ENCODE peak calls at places on chromosomes 6 and 20, in five cellular contexts. D, A, B, S and Z are unnamed samples.

GRCh38 chr6:135265278-135265677 is 84.2 kb downstream of the MYB start:
- DNase-seq in D (no peak), S (no peak), A (no peak), B (no peak), Z (no peak)

GRCh38 chr20:57589728-57590484 is 29.0 kb downstream of the PCK1 start:
- DNase-seq in B (peak; percentile 19), D (no peak), S (peak; percentile 58), A (no peak), Z (no peak)

GRCh38 chr20:19886666-19887288 is 128.7 kb downstream of the RIN2 start:
- DNase-seq in D (no peak), B (peak; percentile 37), S (no peak), A (peak; percentile 56), Z (peak; percentile 27)

GRCh38 chr6:68506911-68507310 is 128.2 kb upstream of the ADGRB3 start:
- DNase-seq in B (no peak), A (no peak), D (no peak), S (no peak), Z (no peak)

GRCh38 chr6:70166088-70166958 is 136.6 kb downstream of the COL9A1 start:
- DNase-seq in S (no peak), B (peak; percentile 75), A (peak; percentile 15), D (peak; percentile 1), Z (peak; percentile 60)

GRCh38 chr20:20956586-20956985 is 149.6 kb downstream of the LINC00237 start:
- DNase-seq in D (no peak), S (no peak), A (no peak), B (no peak), Z (no peak)

GRCh38 chr20:49260218-49260617 is 17.6 kb downstream of the ZNFX1 start:
- DNase-seq in S (no peak), A (no peak), D (no peak), B (no peak), Z (no peak)

GRCh38 chr20:2693286-2693995 is 861 bp downstream of the EBF4 start:
- DNase-seq in A (no peak), D (no peak), S (peak; percentile 77), B (peak; percentile 63), Z (peak; percentile 3)

GRCh38 chr6:96138396-96138795 is 122.6 kb downstream of the FUT9 start:
- DNase-seq in D (no peak), S (no peak), A (no peak), B (no peak), Z (no peak)

GRCh38 chr6:93407186-93407585 is 12.2 kb downstream of the EPHA7 start:
- DNase-seq in S (no peak), B (no peak), D (no peak), A (no peak), Z (peak; percentile 52)

GRCh38 chr6:139597781-139598368 is 223.4 kb upstream of the CITED2 start:
- DNase-seq in S (peak; percentile 86), D (peak; percentile 95), A (peak; percentile 98), B (no peak), Z (peak; percentile 97)

GRCh38 chr6:27281105-27281539 is 31.0 kb downstream of the POM121L2 start:
- DNase-seq in A (no peak), D (no peak), S (no peak), B (no peak), Z (no peak)

GRCh38 chr6:170173416-170173990 is 117.4 kb downstream of the DLL1 start:
- DNase-seq in S (peak; percentile 45), B (no peak), A (no peak), D (no peak), Z (no peak)

GRCh38 chr6:158954778-158955177 is 45.2 kb downstream of the RSPH3 start:
- DNase-seq in D (no peak), S (no peak), B (no peak), A (no peak), Z (no peak)

GRCh38 chr6:167987811-167988495 is 9.5 kb upstream of the KIF25 start:
- DNase-seq in B (no peak), A (no peak), S (no peak), D (no peak), Z (no peak)

GRCh38 chr6:163165922-163166321 is 248.6 kb upstream of the QKI start:
- DNase-seq in B (no peak), S (no peak), D (no peak), A (no peak), Z (no peak)

GRCh38 chr6:128713461-128713860 is 169.5 kb upstream of the LAMA2 start:
- DNase-seq in S (no peak), B (no peak), D (no peak), A (peak; percentile 78), Z (peak; percentile 52)
- TF ChIP-seq CTCF in S (no peak), B (no peak), D (no peak), A (no peak), Z (no peak)

GRCh38 chr20:62897666-62898065 is 28.6 kb downstream of the DIDO1 start:
- DNase-seq in B (no peak), A (no peak), D (no peak), S (peak; percentile 62), Z (no peak)

GRCh38 chr20:62900052-62900691 is 26.1 kb downstream of the DIDO1 start:
- DNase-seq in S (peak; percentile 92), B (peak; percentile 92), D (peak; percentile 33), A (peak; percentile 64), Z (peak; percentile 83)

GRCh38 chr20:62899633-62900051 is 26.7 kb downstream of the DIDO1 start:
- DNase-seq in S (no peak), A (no peak), D (no peak), B (peak; percentile 78), Z (peak; percentile 34)

GRCh38 chr20:62898093-62898964 is 28.0 kb downstream of the DIDO1 start:
- DNase-seq in S (peak; percentile 85), B (no peak), A (no peak), D (no peak), Z (no peak)

DNA sequence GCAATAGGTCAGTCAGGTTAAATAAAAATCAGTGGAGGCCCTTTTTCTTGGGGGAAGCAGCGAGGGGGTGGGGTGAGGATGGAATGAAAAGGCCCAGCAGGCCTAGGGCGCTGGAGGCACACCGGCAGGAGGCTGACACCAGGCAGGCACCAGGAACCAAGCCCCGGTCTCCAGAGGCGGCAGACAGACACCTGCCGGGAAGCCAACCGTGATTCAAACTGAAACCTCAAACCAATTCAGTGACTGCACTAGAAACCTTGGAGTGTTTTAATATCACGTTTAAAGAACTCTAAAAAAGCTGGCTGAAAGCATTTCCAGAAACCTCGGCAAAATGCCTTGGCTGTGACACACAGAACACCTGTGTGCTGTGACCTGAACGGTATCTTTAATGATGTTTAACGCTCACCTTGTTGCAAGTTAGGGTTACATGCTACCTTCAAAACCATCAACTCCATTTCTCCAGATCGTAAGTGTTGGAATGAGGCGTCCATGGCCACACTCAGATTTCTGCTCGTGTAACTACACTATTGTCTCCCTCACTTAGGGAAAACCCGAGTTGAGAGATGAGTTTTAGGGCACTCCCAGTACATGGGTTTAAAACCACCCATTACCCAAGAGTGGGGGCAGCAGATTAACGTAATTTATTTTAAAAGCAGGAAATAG is 27.2 kb downstream of the DIDO1 start:
- DNase-seq in D (no peak), B (no peak), A (no peak), S (no peak), Z (no peak)
- H3K4me3 ChIP-seq in D (no peak overlapping the region), B (no peak overlapping the region), A (no peak overlapping the region), S (no peak overlapping the region), Z (no peak overlapping the region)

GRCh38 chr6:141354191-141354950 is 778.4 kb upstream of the GJE1 start:
- DNase-seq in S (no peak), D (no peak), B (peak; percentile 37), A (no peak), Z (no peak)
- TF ChIP-seq CTCF in S (no peak), D (no peak), B (peak; percentile 55), A (no peak), Z (no peak)

DNA sequence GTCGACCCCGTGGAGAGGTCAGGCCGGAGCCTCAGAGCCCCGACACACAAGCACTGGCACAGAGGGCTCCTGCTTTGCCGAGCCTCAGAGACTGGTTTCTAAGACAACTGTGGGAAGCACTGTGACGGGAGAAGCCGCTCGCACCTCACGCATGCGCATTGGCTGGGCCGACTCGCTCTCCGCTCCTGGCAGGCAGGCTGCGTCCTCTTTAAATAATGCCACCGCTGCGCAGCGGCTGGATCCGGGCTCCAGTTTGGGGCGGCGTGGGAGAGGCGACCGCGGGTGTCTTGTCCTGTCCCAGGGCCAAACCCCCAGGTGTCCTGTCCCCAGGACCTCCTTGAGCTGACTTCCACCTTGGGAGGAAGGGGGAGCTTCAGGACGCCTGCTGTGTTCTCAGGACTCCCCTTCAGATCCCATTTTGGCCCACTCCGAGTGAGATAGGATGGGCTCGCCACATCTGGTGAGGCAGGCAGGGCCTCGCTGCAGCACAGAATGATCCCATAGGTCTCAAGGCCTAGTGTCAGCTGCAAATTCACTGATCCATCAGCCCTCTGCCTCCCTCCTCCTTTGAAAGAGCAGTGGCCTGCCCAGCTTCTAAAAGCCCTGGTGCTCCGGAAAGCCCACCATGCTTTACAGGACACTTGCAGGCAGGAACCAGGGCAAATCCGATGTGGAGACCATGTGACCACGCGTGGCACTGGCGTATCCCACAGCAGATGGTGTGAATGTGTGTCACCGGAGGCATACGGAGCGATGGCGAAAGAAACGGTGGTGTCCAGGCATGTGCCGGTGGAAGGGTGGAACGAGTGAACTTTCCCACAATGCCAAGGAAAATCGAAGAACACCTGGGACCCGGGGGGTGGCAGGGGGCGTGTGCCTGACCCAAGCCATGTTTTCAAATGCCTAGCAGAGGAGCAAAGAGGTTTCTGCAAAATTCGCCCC is 169.3 kb upstream of the ZNF337 start:
- DNase-seq in A (peak; percentile 41), S (peak; percentile 85), B (peak; percentile 85), D (no peak), Z (peak; percentile 79)
- H3K4me3 ChIP-seq in A (no peak overlapping the region), S (peak overlapping the region; percentile 13), B (peak overlapping the region; percentile 61), D (peak overlapping the region; percentile 22), Z (peak overlapping the region; percentile 32)

DNA sequence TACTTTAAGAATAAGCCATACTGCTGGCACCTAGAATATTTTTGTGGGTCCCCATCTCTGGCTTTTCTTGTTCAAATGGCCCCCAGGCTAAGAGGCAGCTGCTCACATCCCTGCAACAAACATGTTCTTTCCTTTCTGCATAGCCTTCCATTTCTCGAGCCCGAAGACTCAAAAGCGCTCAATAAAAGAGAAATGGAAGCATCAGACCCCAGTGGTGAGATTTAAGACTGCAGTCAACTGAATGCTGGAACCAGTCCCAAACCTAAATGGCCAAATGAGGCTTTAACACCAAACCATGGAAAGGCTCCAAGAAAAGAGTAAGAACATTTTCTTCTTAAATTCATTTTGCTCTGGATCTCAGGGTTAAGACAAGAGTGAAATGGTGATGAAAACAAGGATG is 122.1 kb upstream of the TRAF3IP2 start:
- DNase-seq in S (no peak), D (no peak), B (peak; percentile 76), A (peak; percentile 20), Z (peak; percentile 55)
- TF ChIP-seq CTCF in S (no peak), D (peak; percentile 50), B (peak; percentile 49), A (peak; percentile 22), Z (peak; percentile 48)

GRCh38 chr6:119466226-119466625 is 116.7 kb upstream of the MAN1A1 start:
- DNase-seq in A (no peak), S (no peak), B (no peak), D (no peak), Z (no peak)

GRCh38 chr6:119470893-119471542 is 121.5 kb upstream of the MAN1A1 start:
- DNase-seq in S (no peak), D (no peak), B (no peak), A (no peak), Z (no peak)

GRCh38 chr6:119463081-119463626 is 113.6 kb upstream of the MAN1A1 start:
- DNase-seq in D (no peak), B (no peak), A (no peak), S (no peak), Z (no peak)

GRCh38 chr6:119467478-119468081 is 118.0 kb upstream of the MAN1A1 start:
- DNase-seq in S (no peak), A (peak; percentile 58), D (peak; percentile 24), B (no peak), Z (peak; percentile 40)
- H3K4me3 ChIP-seq in S (no peak overlapping the region), A (peak overlapping the region; percentile 19), D (peak overlapping the region; percentile 1), B (no peak overlapping the region), Z (no peak overlapping the region)